ENCODE peak calls at places on chromosomes 5 and 9, in five cellular contexts. N is right cardiac atrium, G is sigmoid colon, M is heart right ventricle, V is neural progenitor cell. Z is an unnamed sample.

GRCh38 chr9:95770653-95771131 is 104.8 kb upstream of the ERCC6L2 start:
- DNase-seq in N (peak; percentile 40), G (no peak), M (no peak), V (peak; percentile 89), Z (no peak)

GRCh38 chr5:149618581-149619248 is 37.4 kb downstream of the ARHGEF37 start:
- DNase-seq in N (no peak), G (no peak), M (peak; percentile 57), V (peak; percentile 68), Z (peak; percentile 65)

GRCh38 chr5:15844253-15844652 is 335.3 kb downstream of the MARCHF11 start:
- DNase-seq in N (no peak), G (no peak), M (no peak), V (no peak), Z (no peak)

GRCh38 chr9:86176468-86176867 is 77.1 kb upstream of the GOLM1 start:
- DNase-seq in N (no peak), G (no peak), M (no peak), V (no peak), Z (no peak)

GRCh38 chr9:4678679-4679267 is 596 bp upstream of the CDC37L1 start:
- DNase-seq in N (no peak), G (no peak), M (peak; percentile 16), V (no peak), Z (no peak)

GRCh38 chr5:129097498-129098296 is 3.1 kb downstream of the ISOC1 start:
- DNase-seq in N (peak; percentile 41), G (no peak), M (no peak), V (no peak), Z (no peak)

GRCh38 chr5:128199611-128200010 is 116.0 kb downstream of the SLC12A2 start:
- DNase-seq in N (no peak), G (no peak), M (no peak), V (no peak), Z (no peak)

GRCh38 chr5:126416266-126416925 is 6.8 kb upstream of the GRAMD2B start:
- DNase-seq in N (no peak), G (no peak), M (no peak), V (no peak), Z (no peak)

GRCh38 chr9:87280421-87280820 is 217.2 kb upstream of the DAPK1 start:
- DNase-seq in N (no peak), G (no peak), M (no peak), V (no peak), Z (no peak)

GRCh38 chr5:21452429-21452828 is 1400.7 kb downstream of the CDH12 start:
- DNase-seq in N (no peak), G (no peak), M (no peak), V (no peak), Z (no peak)

GRCh38 chr5:121667292-121667691 is 184.4 kb upstream of the FTMT start:
- DNase-seq in N (no peak), G (no peak), M (no peak), V (no peak), Z (no peak)

GRCh38 chr9:122091682-122092592 is 1.2 kb downstream of the TTLL11 start:
- DNase-seq in N (no peak), G (no peak), M (no peak), V (no peak), Z (no peak)

GRCh38 chr9:128298535-128299482 is 22.7 kb downstream of the SWI5 start:
- DNase-seq in N (no peak), G (no peak), M (no peak), V (no peak), Z (no peak)

GRCh38 chr5:143495823-143496275 is 92.4 kb upstream of the NR3C1 start:
- DNase-seq in N (no peak), G (no peak), M (peak; percentile 38), V (no peak), Z (no peak)

GRCh38 chr9:120383611-120383998 is 196.4 kb downstream of the CDK5RAP2 start:
- DNase-seq in N (no peak), G (peak; percentile 36), M (no peak), V (no peak), Z (no peak)

GRCh38 chr5:91418158-91418557 is 35.0 kb upstream of the ARRDC3 start:
- DNase-seq in N (no peak), G (no peak), M (no peak), V (no peak), Z (no peak)

GRCh38 chr9:138067594-138068367 is 190.2 kb downstream of the CACNA1B start:
- DNase-seq in N (peak; percentile 7), G (peak; percentile 50), M (no peak), V (no peak), Z (no peak)

GRCh38 chr5:78699565-78700143 is 51.1 kb upstream of the LHFPL2 start:
- DNase-seq in N (no peak), G (no peak), M (no peak), V (no peak), Z (no peak)

GRCh38 chr5:127960126-127960744 is 123.3 kb upstream of the SLC12A2 start:
- DNase-seq in N (no peak), G (no peak), M (no peak), V (no peak), Z (no peak)

GRCh38 chr5:142314129-142314528 is 10.7 kb downstream of the SPRY4 start:
- DNase-seq in N (peak; percentile 60), G (no peak), M (no peak), V (no peak), Z (no peak)
- H3K4me1 ChIP-seq in N (peaks cover 29% of the 10 kb centered on the region), G (peaks cover 6% of the 10 kb centered on the region), M (peaks cover 27% of the 10 kb centered on the region), V (peaks cover 3% of the 10 kb centered on the region), Z (no peaks in the 10 kb centered on the region)

GRCh38 chr9:75471549-75472114 is 383.3 kb downstream of the OSTF1 start:
- DNase-seq in N (no peak), G (no peak), M (no peak), V (no peak), Z (no peak)
- H3K4me3 ChIP-seq in N (no peak overlapping the region), G (no peak overlapping the region), M (no peak overlapping the region), V (no peak overlapping the region), Z (no peak overlapping the region)

GRCh38 chr5:32339198-32339597 is 26.5 kb upstream of the MTMR12 start:
- DNase-seq in N (no peak), G (no peak), M (no peak), V (peak; percentile 60), Z (no peak)
- H3K9me3 ChIP-seq in N (no peaks in the 10 kb centered on the region), G (no peaks in the 10 kb centered on the region), M (no peaks in the 10 kb centered on the region), V (peaks cover 26% of the 10 kb centered on the region), Z (peaks cover 37% of the 10 kb centered on the region)

DNA sequence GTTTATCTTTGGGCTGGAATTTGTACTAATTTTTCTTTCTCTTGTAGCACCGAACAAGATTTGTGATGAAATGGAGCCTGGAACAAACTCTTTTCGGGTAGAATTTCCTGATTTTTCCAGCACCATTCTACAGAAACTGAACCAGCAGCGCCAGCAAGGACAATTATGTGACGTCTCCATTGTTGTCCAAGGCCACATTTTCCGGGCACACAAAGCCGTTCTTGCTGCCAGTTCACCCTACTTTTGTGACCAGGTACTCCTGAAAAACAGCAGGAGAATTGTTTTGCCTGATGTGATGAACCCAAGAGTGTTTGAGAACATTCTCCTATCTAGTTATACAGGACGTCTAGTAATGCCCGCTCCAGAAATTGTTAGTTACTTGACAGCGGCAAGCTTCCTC is 27.6 kb downstream of the ZBTB43 start:
- DNase-seq in N (no peak), G (no peak), M (no peak), V (no peak), Z (no peak)
- H3K4me1 ChIP-seq in N (peaks cover 3% of the 10 kb centered on the region), G (no peaks in the 10 kb centered on the region), M (no peaks in the 10 kb centered on the region), V (no peaks in the 10 kb centered on the region), Z (peaks cover 16% of the 10 kb centered on the region)

GRCh38 chr5:56717253-56717987 is 97.9 kb upstream of the MAP3K1 start:
- DNase-seq in N (no peak), G (no peak), M (no peak), V (no peak), Z (no peak)
- H3K4me3 ChIP-seq in N (no peak overlapping the region), G (no peak overlapping the region), M (no peak overlapping the region), V (no peak overlapping the region), Z (no peak overlapping the region)

GRCh38 chr9:117014061-117014460 is 327.0 kb downstream of the TRIM32 start:
- DNase-seq in N (no peak), G (no peak), M (no peak), V (no peak), Z (no peak)
- H3K9me3 ChIP-seq in N (no peaks in the 10 kb centered on the region), G (no peaks in the 10 kb centered on the region), M (no peaks in the 10 kb centered on the region), V (no peaks in the 10 kb centered on the region), Z (no peaks in the 10 kb centered on the region)

DNA sequence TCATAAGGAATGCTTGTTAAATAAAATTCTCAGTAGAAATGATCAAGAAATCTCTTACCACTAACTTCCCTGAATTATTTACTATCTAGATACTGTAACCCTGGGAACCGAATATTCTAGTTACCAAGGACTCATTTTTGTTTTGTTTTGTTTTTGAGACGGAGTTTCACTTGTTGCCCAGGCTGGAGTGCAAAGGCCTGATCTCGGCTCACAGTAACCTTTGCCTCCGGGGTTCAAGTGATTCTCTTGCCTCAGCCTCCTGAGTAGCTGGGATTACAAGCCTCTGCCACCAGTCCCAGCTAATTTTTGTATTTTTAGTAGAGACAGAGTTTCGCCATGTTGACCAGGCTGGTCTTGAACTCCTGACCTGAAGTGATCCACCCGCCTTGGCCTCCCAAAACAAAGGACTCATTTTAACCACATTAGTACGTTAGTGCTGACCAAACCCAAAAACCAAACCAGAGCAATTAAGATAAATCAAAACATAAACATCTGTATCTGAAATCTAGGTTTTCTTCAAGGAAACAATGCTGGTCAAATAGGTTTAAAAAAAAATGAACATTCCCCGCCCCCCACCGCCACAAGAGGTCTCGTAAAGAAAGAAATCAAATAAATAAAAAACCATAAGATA is 3.7 kb downstream of the TXN start:
- DNase-seq in N (no peak), G (no peak), M (no peak), V (no peak), Z (no peak)
- H3K4me1 ChIP-seq in N (peaks cover 7% of the 10 kb centered on the region), G (peaks cover 18% of the 10 kb centered on the region), M (peaks cover 2% of the 10 kb centered on the region), V (peaks cover 15% of the 10 kb centered on the region), Z (peaks cover 15% of the 10 kb centered on the region)

DNA sequence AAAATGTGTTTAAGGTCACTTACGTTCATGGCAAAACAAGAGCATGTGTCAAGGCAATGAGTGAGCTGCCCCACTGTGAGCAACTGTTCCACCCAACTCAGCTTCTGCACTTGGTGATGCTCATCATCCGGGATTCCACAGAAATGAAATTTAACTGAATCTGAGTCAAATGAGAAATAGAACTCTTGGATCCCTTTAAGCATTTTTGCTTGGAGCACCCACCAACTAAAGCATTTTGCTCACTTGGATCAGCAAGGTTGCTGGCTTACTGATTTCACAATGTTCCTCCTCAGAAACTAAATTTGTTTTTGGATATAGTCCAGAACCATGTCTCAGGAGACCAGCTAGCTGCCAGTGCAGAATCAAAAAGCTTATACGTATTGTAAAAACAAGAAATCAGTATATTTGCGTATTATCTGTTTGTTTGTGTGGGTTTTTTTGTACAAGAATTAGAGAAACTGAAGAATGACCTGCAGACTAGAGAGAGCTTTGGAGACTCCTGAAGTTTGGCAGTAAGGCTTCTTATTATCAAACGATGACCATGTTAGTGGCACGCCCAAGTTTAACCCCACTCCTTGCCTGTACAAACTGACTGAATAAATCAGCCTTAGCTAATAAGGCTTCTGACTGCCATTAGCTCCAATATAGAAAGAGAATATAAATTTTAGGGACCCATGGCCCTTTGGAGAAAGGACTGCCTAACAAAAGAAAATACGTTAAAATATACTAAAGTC is 153.8 kb upstream of the FST start:
- DNase-seq in N (no peak), G (no peak), M (no peak), V (no peak), Z (no peak)
- H3K4me3 ChIP-seq in N (no peak overlapping the region), G (no peak overlapping the region), M (no peak overlapping the region), V (no peak overlapping the region), Z (no peak overlapping the region)

DNA sequence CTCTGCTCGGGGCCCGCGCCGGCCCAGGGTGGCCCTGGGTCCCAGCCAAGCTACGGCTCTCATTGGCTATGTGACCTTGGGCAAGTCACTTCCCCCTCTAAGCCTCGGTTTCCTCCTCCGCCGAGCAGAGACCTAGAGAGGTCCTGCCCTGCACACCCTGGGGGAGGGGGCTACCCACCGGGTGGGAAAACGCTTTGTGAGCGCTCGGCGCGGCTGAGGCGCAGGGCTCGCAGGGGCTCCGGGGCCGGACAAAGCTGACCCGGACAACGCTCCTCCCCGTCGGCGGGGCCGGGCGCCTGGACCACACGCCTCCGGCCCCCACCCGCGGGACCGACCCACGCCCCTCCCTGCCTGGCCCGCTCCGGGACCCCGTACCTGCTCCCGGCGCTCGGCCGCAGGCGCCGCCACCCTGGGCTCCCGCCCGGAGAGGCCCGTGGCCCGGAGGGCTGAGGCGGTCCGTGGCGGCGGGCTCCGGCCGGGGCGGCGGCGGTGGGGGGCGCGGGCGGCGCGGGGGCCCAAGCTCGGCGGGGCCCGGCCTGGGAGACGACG is 85.7 kb upstream of the MELK start:
- DNase-seq in N (peak; percentile 87), G (peak; percentile 76), M (peak; percentile 53), V (peak; percentile 63), Z (no peak)
- H3K9me3 ChIP-seq in N (no peaks in the 10 kb centered on the region), G (no peaks in the 10 kb centered on the region), M (no peaks in the 10 kb centered on the region), V (no peaks in the 10 kb centered on the region), Z (no peaks in the 10 kb centered on the region)

Z was measured in HAP-1.